ENCODE peak calls at places on chromosomes 1 and 21, in five cellular contexts. C is iPS DF 6.9, F is prostate gland, X is AG04450, T is neuronal stem cell. P is an unnamed sample.
A peak's percentile ranks its signal among the peaks of the same experiment; 100 is the strongest.

GRCh38 chr21:42009018-42009830 is 936 bp downstream of the ZBTB21 start:
- DNase-seq in C (no peak), F (peak; percentile 27), X (no peak), T (peak; percentile 39), P (no peak)

GRCh38 chr1:221630236-221630635 is 111.7 kb downstream of the DUSP10 start:
- DNase-seq in C (no peak), F (no peak), X (no peak), T (no peak), P (no peak)

GRCh38 chr1:150132372-150132771 is 17.3 kb upstream of the PLEKHO1 start:
- DNase-seq in C (no peak), F (no peak), X (no peak), T (no peak), P (no peak)

GRCh38 chr1:17765444-17766411 is 10.6 kb downstream of the ACTL8 start:
- DNase-seq in C (no peak), F (no peak), X (peak; percentile 83), T (no peak), P (no peak)

GRCh38 chr1:201215531-201216357 is 25.1 kb downstream of the IGFN1 start:
- DNase-seq in C (no peak), F (no peak), X (no peak), T (no peak), P (no peak)

GRCh38 chr1:207831517-207832327 is 79.2 kb downstream of the CD34 start:
- DNase-seq in C (no peak), F (no peak), X (no peak), T (no peak), P (no peak)

GRCh38 chr1:180672505-180672904 is 40.7 kb downstream of the XPR1 start:
- DNase-seq in C (no peak), F (no peak), X (no peak), T (no peak), P (no peak)

GRCh38 chr1:181239086-181239485 is 150.6 kb downstream of the IER5 start:
- DNase-seq in C (no peak), F (no peak), X (no peak), T (no peak), P (no peak)

GRCh38 chr1:156226782-156227181 is 14.0 kb downstream of the PMF1 start:
- DNase-seq in C (no peak), F (no peak), X (no peak), T (no peak), P (no peak)

GRCh38 chr1:113140588-113141446 is 67.8 kb downstream of the LRIG2 start:
- DNase-seq in C (peak; percentile 47), F (peak; percentile 60), X (peak; percentile 21), T (peak; percentile 64), P (peak; percentile 59)

GRCh38 chr1:64829411-64830033 is 84.6 kb downstream of the RAVER2 start:
- DNase-seq in C (no peak), F (no peak), X (no peak), T (peak; percentile 14), P (no peak)

GRCh38 chr1:174912243-174912642 is 87.5 kb upstream of the CACYBP start:
- DNase-seq in C (no peak), F (no peak), X (no peak), T (no peak), P (no peak)

GRCh38 chr21:45300786-45301520 is 13.3 kb upstream of the POFUT2 start:
- DNase-seq in C (no peak), F (no peak), X (no peak), T (no peak), P (no peak)
- H3K27ac ChIP-seq in C (no peak overlapping the region), F (no peak overlapping the region), X (peak overlapping the region; percentile 31), T (no peak overlapping the region), P (peak overlapping the region; percentile 67)

GRCh38 chr1:43664369-43664768 is 14.4 kb downstream of the KDM4A start:
- DNase-seq in C (no peak), F (no peak), X (no peak), T (no peak), P (no peak)

GRCh38 chr1:43668956-43669355 is 19.0 kb downstream of the KDM4A start:
- DNase-seq in C (no peak), F (no peak), X (no peak), T (no peak), P (no peak)

GRCh38 chr1:43671193-43671592 is 21.2 kb downstream of the KDM4A start:
- DNase-seq in C (no peak), F (no peak), X (no peak), T (no peak), P (no peak)

GRCh38 chr1:43669878-43670277 is 19.9 kb downstream of the KDM4A start:
- DNase-seq in C (no peak), F (no peak), X (no peak), T (no peak), P (no peak)

GRCh38 chr1:43666608-43667007 is 16.7 kb downstream of the KDM4A start:
- DNase-seq in C (no peak), F (peak; percentile 49), X (no peak), T (no peak), P (no peak)
- H3K27ac ChIP-seq in C (no peak overlapping the region), F (no peak overlapping the region), X (no peak overlapping the region), T (no peak overlapping the region), P (no peak overlapping the region)

GRCh38 chr1:27116210-27116609 is 38.7 kb downstream of the SLC9A1 start:
- DNase-seq in C (no peak), F (no peak), X (no peak), T (no peak), P (no peak)

GRCh38 chr1:27111771-27112573 is 43.0 kb downstream of the SLC9A1 start:
- DNase-seq in C (no peak), F (peak; percentile 65), X (peak; percentile 99), T (no peak), P (peak; percentile 92)

GRCh38 chr1:27114522-27114921 is 40.4 kb downstream of the SLC9A1 start:
- DNase-seq in C (no peak), F (no peak), X (no peak), T (no peak), P (no peak)

GRCh38 chr1:27116697-27117096 is 38.2 kb downstream of the SLC9A1 start:
- DNase-seq in C (no peak), F (no peak), X (no peak), T (no peak), P (no peak)

GRCh38 chr1:27113861-27114260 is 41.1 kb downstream of the SLC9A1 start:
- DNase-seq in C (no peak), F (no peak), X (no peak), T (no peak), P (no peak)
- H3K27ac ChIP-seq in C (no peak overlapping the region), F (no peak overlapping the region), X (no peak overlapping the region), T (no peak overlapping the region), P (no peak overlapping the region)

DNA sequence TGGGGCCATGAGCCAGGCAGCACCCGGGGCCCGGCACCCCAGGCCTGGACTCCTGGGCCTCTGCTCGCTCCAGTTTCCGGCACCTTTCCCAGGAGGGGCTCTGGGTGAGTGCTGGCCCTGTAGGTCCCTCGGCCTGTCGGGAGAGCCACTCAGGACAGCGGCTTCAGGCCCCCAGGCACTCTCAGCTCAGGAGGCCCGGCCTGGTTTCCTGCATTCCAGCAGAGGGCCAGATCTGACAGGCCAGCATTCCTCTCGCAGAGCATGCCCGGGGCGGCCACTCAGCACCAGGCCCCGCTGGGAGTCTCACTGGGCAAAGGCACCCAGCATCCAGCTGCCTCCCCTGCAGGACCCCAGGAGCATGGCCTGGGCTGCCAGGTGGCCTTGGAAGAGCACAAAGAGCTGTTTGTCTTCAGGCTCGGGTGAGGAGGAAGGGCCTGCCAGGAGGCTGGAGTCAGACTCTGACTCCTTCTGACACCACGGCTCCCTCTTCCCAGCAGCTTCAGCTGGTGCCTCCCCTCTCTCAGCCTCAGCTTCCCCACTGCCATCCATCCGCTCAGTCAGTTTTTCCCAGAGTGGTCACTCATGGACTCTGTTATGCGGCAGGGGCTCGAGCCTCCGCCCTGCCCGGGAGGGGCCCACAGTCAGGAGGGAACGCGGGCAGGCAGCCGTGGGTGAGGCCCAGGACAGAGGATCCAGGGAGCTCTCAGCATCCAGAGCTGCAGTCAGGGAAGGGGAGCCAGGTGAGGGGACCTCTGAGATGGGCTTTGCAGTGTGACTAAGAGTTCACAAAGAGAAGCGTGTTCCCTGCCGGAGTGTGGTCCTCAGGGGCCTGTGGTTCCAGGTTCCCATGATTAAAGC is 51.7 kb downstream of the WNT9A start:
- DNase-seq in C (no peak), F (no peak), X (no peak), T (no peak), P (no peak)
- H3K27ac ChIP-seq in C (no peak overlapping the region), F (no peak overlapping the region), X (no peak overlapping the region), T (no peak overlapping the region), P (no peak overlapping the region)

DNA sequence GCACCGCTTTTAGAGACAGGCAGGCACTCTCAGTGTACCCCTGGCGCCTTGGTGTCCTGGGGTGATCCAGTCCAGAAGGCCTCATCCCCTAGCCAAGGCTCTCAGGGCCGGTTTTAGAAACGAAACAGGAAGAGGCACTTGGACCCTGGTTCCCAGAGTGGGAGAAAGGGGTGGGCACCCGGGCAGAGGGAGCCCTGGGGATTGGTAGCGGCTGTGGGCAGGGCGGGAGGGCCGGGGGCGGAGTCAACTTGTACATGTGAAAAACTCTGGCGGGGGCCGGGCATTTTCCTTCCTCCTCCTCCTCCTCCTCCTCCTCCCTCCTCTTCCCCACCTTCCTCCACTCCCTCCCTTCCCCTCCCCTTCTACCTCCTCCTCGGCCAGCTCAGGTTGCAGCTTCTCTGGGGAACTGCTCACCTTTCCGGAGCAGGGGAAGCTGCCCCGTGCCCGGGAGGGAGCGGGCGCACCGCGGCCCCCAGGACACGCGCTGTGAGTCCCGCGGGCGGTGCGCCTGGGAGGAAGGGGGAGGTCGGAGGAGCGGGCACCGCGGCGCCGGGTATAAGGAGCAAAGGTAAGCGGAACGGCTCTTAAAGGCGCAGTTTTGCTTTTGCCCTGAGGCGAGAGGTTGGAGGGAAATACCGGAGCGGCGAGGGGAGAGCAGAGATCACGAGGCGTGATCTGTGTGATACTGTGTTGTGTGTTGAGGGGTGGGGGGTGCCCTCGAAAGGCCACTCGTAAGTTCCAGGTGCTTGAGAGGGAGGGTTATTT is at the start of gene CDK18:
- DNase-seq in C (peak; percentile 64), F (peak; percentile 86), X (no peak), T (peak; percentile 49), P (peak; percentile 91)
- H3K27ac ChIP-seq in C (no peak within 1 kb of the TSS), F (peak within 1 kb of the TSS; percentile 27), X (no peak within 1 kb of the TSS), T (no peak within 1 kb of the TSS), P (peak within 1 kb of the TSS; percentile 88)

DNA sequence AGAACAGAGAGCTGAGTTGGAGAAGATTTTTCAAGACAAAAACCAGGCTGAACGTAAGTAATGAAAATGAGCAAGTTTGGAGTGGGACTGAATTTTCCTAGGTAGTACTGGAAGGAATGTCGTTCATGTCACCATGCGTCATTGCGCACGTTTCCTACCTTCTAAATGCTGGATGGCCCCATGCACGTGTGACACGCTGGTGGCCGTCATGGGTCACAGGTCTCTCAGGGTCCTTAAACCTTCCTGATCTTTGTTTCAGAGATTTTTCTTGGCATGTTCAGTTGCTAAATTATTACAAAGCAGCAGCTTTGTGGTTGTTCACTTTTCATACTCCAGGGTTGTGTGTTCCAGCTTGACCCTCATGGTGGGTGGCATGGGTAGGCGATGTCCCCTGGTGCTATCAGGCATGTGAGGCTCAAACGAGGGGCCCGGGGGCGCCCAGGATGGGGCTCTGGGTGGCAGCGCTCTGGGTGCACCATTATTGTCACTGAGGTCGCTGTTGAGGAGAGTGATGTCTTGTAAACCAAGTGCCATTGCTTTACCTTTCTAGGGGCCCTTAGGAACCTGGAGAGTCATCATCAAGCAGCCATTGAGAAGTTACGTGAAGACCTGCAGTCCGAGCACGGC is 25.3 kb downstream of the PCNT start:
- DNase-seq in C (no peak), F (no peak), X (no peak), T (no peak), P (no peak)
- H3K27ac ChIP-seq in C (no peak overlapping the region), F (no peak overlapping the region), X (no peak overlapping the region), T (no peak overlapping the region), P (no peak overlapping the region)

DNA sequence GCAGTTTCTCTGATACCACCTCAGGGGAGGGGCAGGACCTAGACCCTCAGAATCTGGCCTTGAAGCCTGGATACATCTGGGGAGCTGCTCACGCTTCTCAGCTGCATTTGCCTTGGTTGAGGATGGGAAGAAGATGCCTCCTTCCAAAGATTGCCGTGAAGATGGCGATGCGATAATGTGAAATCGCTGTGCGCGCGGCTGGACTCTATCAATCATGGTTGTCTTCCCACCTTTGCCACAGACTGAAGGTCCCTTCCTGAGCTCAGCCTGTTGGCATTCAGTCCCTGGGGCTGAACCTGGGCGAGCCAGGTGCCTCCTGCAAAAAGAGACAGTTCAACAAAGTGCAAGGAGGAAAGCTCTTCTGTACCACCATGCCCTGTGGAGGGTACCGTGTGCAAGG is 114.4 kb upstream of the SLC45A1 start:
- DNase-seq in C (no peak), F (no peak), X (no peak), T (no peak), P (no peak)
- H3K27ac ChIP-seq in C (no peak overlapping the region), F (peak overlapping the region; percentile 88), X (no peak overlapping the region), T (no peak overlapping the region), P (no peak overlapping the region)